ENCODE peak calls at places on chromosomes 11 and 22, in five cellular contexts. L, K, M, W and E are unnamed samples.

GRCh38 chr11:122253541-122254317 is 137.7 kb upstream of the BLID start:
- DNase-seq in K (no peak), M (peak), W (peak), L (peak), E (no peak)

GRCh38 chr11:103870821-103871309 is 165.6 kb upstream of the DDI1 start:
- DNase-seq in W (peak), K (no peak), M (no peak), L (no peak), E (no peak)

GRCh38 chr11:66559141-66559861 is 9.1 kb downstream of the CTSF start:
- DNase-seq in K (no peak), M (no peak), W (no peak), L (no peak), E (no peak)

GRCh38 chr11:69358398-69359080 is 64.6 kb downstream of the MYEOV start:
- DNase-seq in L (no peak), W (no peak), M (no peak), K (no peak), E (no peak)

GRCh38 chr11:61732705-61733104 is 19.7 kb upstream of the MYRF start:
- DNase-seq in M (no peak), L (peak), W (peak), K (no peak), E (no peak)

GRCh38 chr22:39183991-39184585 is 31.6 kb upstream of the CBX7 start:
- DNase-seq in M (peak), K (peak), W (peak), L (peak), E (peak)

GRCh38 chr11:116637766-116638165 is 135.0 kb downstream of the BUD13 start:
- DNase-seq in M (no peak), K (no peak), L (no peak), W (no peak), E (no peak)

GRCh38 chr22:50086526-50086925 is 1.3 kb upstream of the MLC1 start:
- DNase-seq in M (no peak), L (no peak), K (no peak), W (peak), E (no peak)

GRCh38 chr22:32185821-32186220 is 19.1 kb downstream of the RFPL2 start:
- DNase-seq in M (no peak), W (no peak), K (no peak), L (no peak), E (no peak)

GRCh38 chr11:66297610-66298009 is 5.9 kb downstream of the TMEM151A start:
- DNase-seq in W (no peak), K (no peak), M (no peak), L (no peak), E (no peak)

GRCh38 chr22:23591203-23591791 is 11.2 kb upstream of the IGLL1 start:
- DNase-seq in L (peak), M (no peak), W (peak), K (peak), E (peak)

GRCh38 chr11:12008790-12009616 is 577 bp upstream of the DKK3 start:
- DNase-seq in M (no peak), K (peak), L (peak), W (no peak), E (no peak)

GRCh38 chr11:65078151-65078550 is 5.7 kb downstream of the CDCA5 start:
- DNase-seq in L (no peak), M (no peak), K (no peak), W (peak), E (peak)

GRCh38 chr11:63635762-63636465 is 21.7 kb upstream of the PLAAT3 start:
- DNase-seq in K (peak), L (peak), M (no peak), W (peak), E (no peak)

GRCh38 chr11:19660076-19660475 is 52.6 kb upstream of the NAV2 start:
- DNase-seq in K (peak), M (peak), W (peak), L (no peak), E (no peak)

GRCh38 chr22:45226681-45227186 is 14.0 kb downstream of the KIAA0930 start:
- DNase-seq in K (no peak), M (peak), L (peak), W (peak), E (no peak)